ENCODE peak calls at places on chromosomes 1 and 21, in four cellular contexts. Z is progenitor cell of endocrine pancreas, G is fibroblast of pulmonary artery, D is NCI-H774. F is an unnamed sample.

GRCh38 chr1:34131396-34132160 is 33.5 kb downstream of the CSMD2 start:
- DNase-seq in Z (no peak), G (no peak), D (no peak), F (no peak)

GRCh38 chr21:25425156-25425555 is 182.1 kb downstream of the MRPL39 start:
- DNase-seq in Z (no peak), G (no peak), D (no peak), F (no peak)

GRCh38 chr1:15833069-15833679 is 14.3 kb upstream of the SPEN start:
- DNase-seq in Z (no peak), G (no peak), D (no peak), F (peak)

GRCh38 chr1:79215311-79215710 is 208.8 kb upstream of the ADGRL4 start:
- DNase-seq in Z (no peak), G (no peak), D (no peak), F (no peak)

GRCh38 chr1:156852414-156852874 is 6.5 kb downstream of the INSRR start:
- DNase-seq in Z (no peak), G (peak), D (peak), F (peak)

GRCh38 chr1:165143437-165144065 is 213.0 kb downstream of the LMX1A start:
- DNase-seq in Z (no peak), G (no peak), D (no peak), F (no peak)

GRCh38 chr1:17200756-17201155 is 4.2 kb upstream of the PADI1 start:
- DNase-seq in Z (no peak), G (no peak), D (no peak), F (no peak)

GRCh38 chr1:100959502-100960060 is 63.7 kb downstream of the SLC30A7 start:
- DNase-seq in Z (no peak), G (no peak), D (no peak), F (peak)

GRCh38 chr1:43065191-43065590 is 106.5 kb upstream of the SLC2A1 start:
- DNase-seq in Z (no peak), G (no peak), D (no peak), F (no peak)

GRCh38 chr1:66505671-66506392 is 28.1 kb upstream of the SGIP1 start:
- DNase-seq in Z (no peak), G (peak), D (no peak), F (peak)

GRCh38 chr1:53275566-53275965 is 37.2 kb upstream of the MAGOH start:
- DNase-seq in Z (no peak), G (no peak), D (no peak), F (no peak)

GRCh38 chr21:41504030-41504429 is 3.9 kb downstream of the TMPRSS2 start:
- DNase-seq in Z (no peak), G (no peak), D (no peak), F (no peak)

F was measured in mesenchymal stem cell.